ENCODE peak calls at places on chromosomes 13 and 19, in seven cellular contexts. N, Z, S, X, A, P and B are unnamed samples.

GRCh38 chr19:47487551-47488515 is 3.8 kb upstream of the KPTN start:
- DNase-seq in N (no peak), Z (no peak), S (no peak), X (no peak), A (no peak), P (no peak), B (no peak)

GRCh38 chr13:77740097-77740496 is 42.6 kb downstream of the SLAIN1 start:
- DNase-seq in N (no peak), Z (no peak), S (no peak), X (no peak), A (no peak), P (no peak), B (no peak)

GRCh38 chr19:55341191-55342043 is 1.7 kb downstream of the KMT5C start:
- DNase-seq in N (peak; percentile 29), Z (no peak), S (no peak), X (peak; percentile 97), A (no peak), P (peak; percentile 72), B (peak; percentile 18)

GRCh38 chr19:7264858-7265257 is 29.4 kb downstream of the INSR start:
- DNase-seq in N (no peak), Z (no peak), S (no peak), X (no peak), A (no peak), P (no peak), B (no peak)

GRCh38 chr13:84358601-84359000 is 476.3 kb upstream of the SLITRK1 start:
- DNase-seq in N (no peak), Z (no peak), S (no peak), X (no peak), A (no peak), P (no peak), B (no peak)

GRCh38 chr13:26022538-26023292 is 29.1 kb downstream of the SHISA2 start:
- DNase-seq in N (no peak), Z (no peak), S (no peak), X (no peak), A (no peak), P (peak; percentile 63), B (no peak)

GRCh38 chr19:6235031-6235951 is 44.5 kb downstream of the MLLT1 start:
- DNase-seq in N (no peak), Z (no peak), S (no peak), X (no peak), A (no peak), P (peak; percentile 17), B (no peak)

GRCh38 chr13:79722885-79723445 is 242.0 kb downstream of the NDFIP2 start:
- DNase-seq in N (no peak), Z (no peak), S (peak; percentile 10), X (no peak), A (no peak), P (no peak), B (no peak)

GRCh38 chr13:29429496-29429895 is 166.0 kb downstream of the SLC7A1 start:
- DNase-seq in N (no peak), Z (no peak), S (no peak), X (no peak), A (no peak), P (no peak), B (no peak)

GRCh38 chr19:17346109-17346671 is 8.8 kb downstream of the GTPBP3 start:
- DNase-seq in N (peak; percentile 77), Z (peak; percentile 62), S (peak; percentile 16), X (peak; percentile 87), A (peak; percentile 50), P (peak; percentile 78), B (peak; percentile 54)

GRCh38 chr19:48006762-48007161 is 12.3 kb downstream of the ELSPBP1 start:
- DNase-seq in N (no peak), Z (no peak), S (no peak), X (no peak), A (no peak), P (no peak), B (no peak)

GRCh38 chr19:3479819-3480215 is 508 bp downstream of the SMIM24 start:
- DNase-seq in N (no peak), Z (no peak), S (no peak), X (no peak), A (no peak), P (no peak), B (no peak)

GRCh38 chr13:109007946-109008345 is 378.5 kb downstream of the MYO16 start:
- DNase-seq in N (no peak), Z (no peak), S (no peak), X (no peak), A (no peak), P (no peak), B (no peak)

GRCh38 chr13:80824231-80824630 is 483.3 kb upstream of the SPRY2 start:
- DNase-seq in N (no peak), Z (no peak), S (no peak), X (no peak), A (no peak), P (no peak), B (no peak)

GRCh38 chr19:51552996-51553725 is 17.9 kb upstream of the ZNF175 start:
- DNase-seq in N (peak; percentile 22), Z (no peak), S (peak; percentile 0), X (no peak), A (no peak), P (peak; percentile 65), B (no peak)

GRCh38 chr19:27738569-27739193 is 1474.3 kb downstream of the UQCRFS1 start:
- DNase-seq in N (no peak), Z (no peak), S (no peak), X (no peak), A (no peak), P (no peak), B (no peak)

GRCh38 chr19:50750010-50750409 is 20.3 kb upstream of the GPR32 start:
- DNase-seq in N (no peak), Z (no peak), S (no peak), X (no peak), A (no peak), P (no peak), B (no peak)

GRCh38 chr13:41458939-41459753 is 1.8 kb downstream of the RGCC start:
- DNase-seq in N (peak; percentile 52), Z (peak; percentile 24), S (no peak), X (no peak), A (peak; percentile 51), P (peak; percentile 42), B (peak; percentile 33)

GRCh38 chr13:38166121-38166520 is 183.5 kb upstream of the UFM1 start:
- DNase-seq in N (no peak), Z (no peak), S (no peak), X (no peak), A (no peak), P (no peak), B (no peak)

GRCh38 chr13:107375701-107376350 is 807.9 kb upstream of the ARGLU1 start:
- DNase-seq in N (no peak), Z (no peak), S (no peak), X (no peak), A (no peak), P (no peak), B (no peak)

GRCh38 chr13:80214521-80214941 is 126.4 kb downstream of the SPRY2 start:
- DNase-seq in N (no peak), Z (no peak), S (no peak), X (no peak), A (no peak), P (no peak), B (no peak)

GRCh38 chr13:46551410-46552301 is 1.3 kb upstream of the LRCH1 start:
- DNase-seq in N (peak; percentile 59), Z (peak; percentile 29), S (no peak), X (no peak), A (peak; percentile 24), P (peak; percentile 86), B (peak; percentile 27)

GRCh38 chr13:104006625-104007061 is 940.4 kb upstream of the SLC10A2 start:
- DNase-seq in N (no peak), Z (no peak), S (no peak), X (no peak), A (no peak), P (no peak), B (no peak)

GRCh38 chr13:84130739-84131138 is 248.5 kb upstream of the SLITRK1 start:
- DNase-seq in N (no peak), Z (no peak), S (no peak), X (no peak), A (no peak), P (no peak), B (no peak)